ENCODE peak calls at places on chromosomes 6 and 20, in eight cellular contexts. Y is A673, E is OCI-LY7, H is fibroblast of mammary gland, A is cardiac fibroblast, I is prostate gland, J is fibroblast of lung, L is GM06990. S is an unnamed sample.

GRCh38 chr20:61682114-61682997 is 383.3 kb downstream of the TAF4 start:
- DNase-seq in Y (no peak), E (no peak), H (no peak), A (no peak), I (no peak), J (peak; percentile 52), L (no peak), S (no peak)

GRCh38 chr6:41599015-41599835 is 39.0 kb upstream of the MDFI start:
- DNase-seq in Y (no peak), E (no peak), H (no peak), A (no peak), I (no peak), J (no peak), L (no peak), S (no peak)

GRCh38 chr6:24672573-24673182 is 5.8 kb downstream of the ACOT13 start:
- DNase-seq in Y (no peak), E (no peak), H (no peak), A (no peak), I (no peak), J (no peak), L (no peak), S (no peak)

GRCh38 chr20:24629668-24630067 is 160.2 kb downstream of the SYNDIG1 start:
- DNase-seq in Y (peak; percentile 81), E (no peak), H (no peak), A (no peak), I (peak; percentile 30), J (no peak), L (no peak), S (no peak)

GRCh38 chr6:37137881-37138568 is 31.9 kb upstream of the PIM1 start:
- DNase-seq in Y (no peak), E (no peak), H (peak; percentile 89), A (peak; percentile 81), I (no peak), J (peak; percentile 94), L (no peak), S (no peak)

GRCh38 chr6:90538651-90539050 is 48.2 kb downstream of the MAP3K7 start:
- DNase-seq in Y (peak; percentile 11), E (no peak), H (no peak), A (peak; percentile 11), I (no peak), J (peak; percentile 71), L (no peak), S (no peak)

GRCh38 chr6:49515485-49516146 is 15.9 kb downstream of the GLYATL3 start:
- DNase-seq in Y (no peak), E (no peak), H (no peak), A (no peak), I (no peak), J (no peak), L (no peak), S (no peak)

GRCh38 chr6:76776876-76777275 is 686.4 kb downstream of the HTR1B start:
- DNase-seq in Y (no peak), E (no peak), H (no peak), A (no peak), I (no peak), J (no peak), L (no peak), S (no peak)

GRCh38 chr6:158631678-158632537 is 12.6 kb downstream of the DYNLT1 start:
- DNase-seq in Y (no peak), E (no peak), H (peak; percentile 90), A (peak; percentile 90), I (no peak), J (peak; percentile 91), L (no peak), S (no peak)

GRCh38 chr6:157434349-157435016 is 53.5 kb downstream of the ZDHHC14 start:
- DNase-seq in Y (no peak), E (no peak), H (no peak), A (no peak), I (peak; percentile 61), J (no peak), L (no peak), S (no peak)

GRCh38 chr6:87846446-87846845 is 144.4 kb upstream of the AKIRIN2 start:
- DNase-seq in Y (no peak), E (no peak), H (no peak), A (no peak), I (no peak), J (no peak), L (no peak), S (no peak)

GRCh38 chr20:62237772-62238568 is at the start of gene OSBPL2:
- DNase-seq in Y (peak; percentile 99), E (peak; percentile 98), H (peak; percentile 94), A (peak; percentile 98), I (peak; percentile 99), J (peak; percentile 95), L (peak; percentile 99), S (peak; percentile 99)

GRCh38 chr20:14523090-14523489 is 185.7 kb upstream of the FLRT3 start:
- DNase-seq in Y (no peak), E (no peak), H (no peak), A (no peak), I (no peak), J (no peak), L (no peak), S (no peak)

GRCh38 chr6:78589426-78589825 is 277.9 kb upstream of the IRAK1BP1 start:
- DNase-seq in Y (peak; percentile 24), E (no peak), H (peak; percentile 38), A (no peak), I (no peak), J (no peak), L (no peak), S (no peak)

GRCh38 chr20:25584905-25585704 is at the start of gene NINL:
- DNase-seq in Y (peak; percentile 89), E (no peak), H (peak; percentile 48), A (peak; percentile 50), I (peak; percentile 49), J (peak; percentile 66), L (peak; percentile 16), S (no peak)

GRCh38 chr6:56199956-56200355 is 47.4 kb downstream of the COL21A1 start:
- DNase-seq in Y (no peak), E (no peak), H (peak; percentile 75), A (peak; percentile 69), I (no peak), J (peak; percentile 25), L (no peak), S (no peak)

GRCh38 chr6:48110436-48111142 is 408 bp downstream of the PTCHD4 start:
- DNase-seq in Y (no peak), E (no peak), H (no peak), A (no peak), I (no peak), J (peak; percentile 26), L (no peak), S (no peak)

GRCh38 chr20:8903655-8904605 is 165.0 kb upstream of the PLCB4 start:
- DNase-seq in Y (peak; percentile 28), E (no peak), H (peak; percentile 6), A (no peak), I (no peak), J (no peak), L (no peak), S (no peak)

GRCh38 chr6:56851104-56851503 is 103.8 kb upstream of the BEND6 start:
- DNase-seq in Y (no peak), E (no peak), H (peak; percentile 66), A (peak; percentile 67), I (no peak), J (peak; percentile 81), L (peak; percentile 29), S (peak; percentile 40)

DNA sequence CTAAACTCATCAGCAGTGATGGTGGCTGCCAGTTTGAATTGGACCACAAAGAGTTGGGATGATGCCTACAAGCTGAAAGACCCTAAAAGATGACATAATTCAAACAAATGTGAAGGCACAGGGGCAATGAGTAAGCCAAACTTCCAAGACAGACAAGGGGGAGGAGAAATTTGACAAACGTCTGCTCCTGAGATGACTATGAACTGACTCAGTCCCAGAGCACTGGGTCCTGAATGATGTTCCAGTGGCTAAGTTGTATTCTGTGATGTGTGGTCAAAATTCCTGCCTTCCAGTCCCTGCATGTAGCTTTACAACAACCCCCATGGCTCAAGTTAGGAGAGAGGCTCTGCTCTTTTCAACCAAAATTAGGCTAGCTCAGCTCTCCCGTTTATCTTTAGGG is 86.1 kb upstream of the SIRPA start:
- DNase-seq in Y (no peak), E (no peak), H (peak; percentile 90), A (peak; percentile 93), I (no peak), J (peak; percentile 96), L (no peak), S (no peak)
- TF ChIP-seq CTCF in Y (no peak), E (no peak), H (no peak), A (no peak), I (no peak), J (no peak), L (no peak), S (no peak)

GRCh38 chr20:39913274-39913673 is 775.8 kb downstream of the MAFB start:
- DNase-seq in Y (no peak), E (no peak), H (no peak), A (no peak), I (no peak), J (peak; percentile 9), L (no peak), S (no peak)

GRCh38 chr20:39916236-39916635 is 772.8 kb downstream of the MAFB start:
- DNase-seq in Y (no peak), E (no peak), H (no peak), A (no peak), I (no peak), J (peak; percentile 46), L (no peak), S (no peak)

GRCh38 chr20:39911497-39911896 is 777.5 kb downstream of the MAFB start:
- DNase-seq in Y (no peak), E (no peak), H (no peak), A (no peak), I (no peak), J (no peak), L (no peak), S (no peak)

GRCh38 chr20:39909447-39909846 is 779.6 kb downstream of the MAFB start:
- DNase-seq in Y (no peak), E (no peak), H (no peak), A (no peak), I (no peak), J (no peak), L (no peak), S (no peak)

DNA sequence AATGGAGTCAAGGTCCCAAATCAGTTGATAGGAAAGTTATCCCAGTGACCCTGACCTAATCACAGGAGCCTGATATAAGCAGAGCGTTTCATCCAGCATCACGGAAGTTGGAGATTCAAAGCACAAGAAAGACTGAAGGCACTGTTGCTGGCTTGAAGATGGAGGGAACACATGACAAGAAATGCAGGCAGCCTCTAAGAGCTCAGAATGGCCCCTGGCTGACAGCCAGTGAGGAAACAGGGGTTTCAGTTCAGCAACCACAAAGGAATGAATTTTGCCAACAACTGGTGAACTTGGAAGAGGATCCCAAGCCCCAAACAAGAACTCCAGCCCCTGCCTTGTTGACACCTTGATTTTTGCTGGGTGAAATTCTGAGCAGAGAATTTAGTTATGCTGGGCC is 778.5 kb downstream of the MAFB start:
- DNase-seq in Y (no peak), E (no peak), H (no peak), A (no peak), I (no peak), J (no peak), L (no peak), S (no peak)
- H3K4me3 ChIP-seq in Y (no peak overlapping the region), E (no peak overlapping the region), H (no peak overlapping the region), A (no peak overlapping the region), I (no peak overlapping the region), J (no peak overlapping the region), L (no peak overlapping the region), S (no peak overlapping the region)

GRCh38 chr6:16761469-16762264 is 407 bp upstream of the ATXN1 start:
- DNase-seq in Y (peak; percentile 96), E (no peak), H (peak; percentile 84), A (peak; percentile 91), I (peak; percentile 89), J (peak; percentile 93), L (peak; percentile 87), S (peak; percentile 92)
- TF ChIP-seq CTCF in Y (peak; percentile 39), E (no peak), H (no peak), A (peak; percentile 6), I (peak; percentile 21), J (no peak), L (peak; percentile 24), S (peak; percentile 41)

GRCh38 chr6:84897874-84898635 is 133.7 kb upstream of the TBX18 start:
- DNase-seq in Y (peak; percentile 46), E (no peak), H (peak; percentile 94), A (peak; percentile 96), I (no peak), J (peak; percentile 22), L (no peak), S (no peak)
- H3K4me3 ChIP-seq in Y (no peak overlapping the region), E (no peak overlapping the region), H (no peak overlapping the region), A (no peak overlapping the region), I (no peak overlapping the region), J (no peak overlapping the region), L (no peak overlapping the region), S (no peak overlapping the region)